ENCODE peak calls at places on chromosomes 4 and X, in eight cellular contexts. I is NCI-H2081; F is stimulated activated CD4-positive, alpha-beta T cell treated with anti-CD3 and anti-CD28 coated beads, Interleukin-15, amount 100 ng/mL, for 1 hour; R is K562; K is GM23248; V is gastrocnemius medialis; Z is GM12892; Y is CD4-positive, alpha-beta T cell. E is an unnamed sample.

GRCh38 chrX:41022579-41022978 is 62.7 kb upstream of the USP9X start:
- DNase-seq in Z (no peak), Y (no peak), F (no peak), V (no peak), R (no peak), K (peak; percentile 47), I (no peak), E (no peak)

GRCh38 chrX:120514236-120514635 is 45.1 kb upstream of the LAMP2 start:
- DNase-seq in R (no peak), I (no peak), F (no peak), K (peak; percentile 31), V (no peak), Y (no peak), Z (no peak), E (no peak)

GRCh38 chr4:78971326-78971725 is 32.1 kb upstream of the PAQR3 start:
- DNase-seq in V (peak; percentile 50), K (peak; percentile 1), F (no peak), Y (no peak), I (no peak), R (no peak), Z (no peak), E (no peak)

GRCh38 chrX:110145854-110146253 is 142.9 kb downstream of the TMEM164 start:
- DNase-seq in R (peak; percentile 25), Z (no peak), Y (no peak), V (no peak), I (peak; percentile 23), F (no peak), K (peak; percentile 60), E (no peak)

GRCh38 chr4:113042502-113042901 is 7.0 kb upstream of the ANK2 start:
- DNase-seq in Y (no peak), V (no peak), I (no peak), F (no peak), K (no peak), R (no peak), Z (no peak), E (no peak)

GRCh38 chrX:119870626-119871131 is 854 bp downstream of the RNF113A start:
- DNase-seq in R (no peak), Y (no peak), Z (no peak), I (peak; percentile 36), F (no peak), V (no peak), K (peak; percentile 56), E (no peak)

GRCh38 chr4:3202836-3203820 is 45.8 kb upstream of the MSANTD1 start:
- DNase-seq in R (no peak), Y (no peak), V (peak; percentile 16), I (no peak), F (peak; percentile 22), Z (no peak), K (no peak), E (no peak)

GRCh38 chr4:108396900-108397299 is 223.5 kb upstream of the RPL34 start:
- DNase-seq in V (no peak), R (no peak), I (no peak), Z (no peak), K (no peak), Y (no peak), F (no peak), E (no peak)

GRCh38 chrX:115460565-115460888 is 100.4 kb upstream of the PLS3 start:
- DNase-seq in I (no peak), V (no peak), K (peak; percentile 42), F (no peak), Z (no peak), Y (no peak), R (no peak), E (no peak)

GRCh38 chr4:38322709-38323108 is 341.3 kb upstream of the KLF3 start:
- DNase-seq in V (peak; percentile 39), Z (no peak), Y (no peak), F (no peak), K (peak; percentile 89), R (peak; percentile 41), I (no peak), E (peak; percentile 56)

GRCh38 chr4:94571720-94572119 is 120.0 kb downstream of the PDLIM5 start:
- DNase-seq in F (no peak), K (no peak), V (no peak), I (no peak), R (no peak), Y (no peak), Z (no peak), E (no peak)

GRCh38 chr4:14091966-14092365 is 464.4 kb upstream of the BOD1L1 start:
- DNase-seq in K (peak; percentile 17), I (no peak), Z (no peak), Y (no peak), R (no peak), V (no peak), F (no peak), E (no peak)

GRCh38 chrX:122272011-122272410 is 912.1 kb upstream of the GRIA3 start:
- DNase-seq in Z (no peak), Y (no peak), F (no peak), K (no peak), V (no peak), I (no peak), R (no peak), E (no peak)

GRCh38 chrX:27186671-27187070 is 276.5 kb downstream of the PPP4R3C start:
- DNase-seq in V (no peak), Z (no peak), Y (no peak), R (peak; percentile 14), F (no peak), I (peak; percentile 45), K (peak; percentile 45), E (no peak)

GRCh38 chr4:123826896-123827295 is 430.3 kb downstream of the SPRY1 start:
- DNase-seq in I (no peak), V (peak; percentile 60), Z (no peak), R (no peak), Y (no peak), F (no peak), K (peak; percentile 59), E (peak; percentile 35)

GRCh38 chr4:114481856-114482255 is 116.8 kb upstream of the UGT8 start:
- DNase-seq in V (no peak), Z (no peak), Y (no peak), K (no peak), F (no peak), I (no peak), R (no peak), E (no peak)

GRCh38 chrX:138875472-138875871 is 164.0 kb upstream of the FGF13 start:
- DNase-seq in K (peak; percentile 4), Z (no peak), Y (no peak), V (no peak), F (no peak), R (no peak), I (no peak), E (no peak)

GRCh38 chr4:185479507-185479971 is 8.0 kb upstream of the CCDC110 start:
- DNase-seq in K (no peak), Z (peak; percentile 39), V (no peak), Y (no peak), I (no peak), F (no peak), R (no peak), E (no peak)

GRCh38 chrX:153773741-153774575 is 6.9 kb upstream of the SRPK3 start:
- DNase-seq in Z (peak; percentile 25), Y (no peak), I (no peak), V (peak; percentile 6), F (no peak), R (no peak), K (no peak), E (peak; percentile 40)

GRCh38 chr4:48436318-48436717 is 46.8 kb upstream of the SLC10A4 start:
- DNase-seq in R (no peak), Z (no peak), Y (no peak), F (no peak), V (no peak), I (no peak), K (no peak), E (no peak)

GRCh38 chrX:49995795-49996455 is 73.5 kb downstream of the CLCN5 start:
- DNase-seq in Y (no peak), F (no peak), V (no peak), R (no peak), Z (no peak), I (no peak), K (no peak), E (no peak)

GRCh38 chr4:164396439-164396838 is 357.5 kb upstream of the SMIM31 start:
- DNase-seq in Y (no peak), K (no peak), R (no peak), Z (no peak), F (no peak), V (no peak), I (no peak), E (no peak)

GRCh38 chr4:105520819-105521790 is 31.3 kb upstream of the ARHGEF38 start:
- DNase-seq in Z (peak; percentile 26), I (peak; percentile 50), K (peak; percentile 51), Y (no peak), R (peak; percentile 17), V (no peak), F (no peak), E (no peak)

GRCh38 chr4:164536829-164537228 is 217.1 kb upstream of the SMIM31 start:
- DNase-seq in R (no peak), F (no peak), Z (no peak), Y (no peak), V (no peak), I (no peak), K (peak; percentile 84), E (peak; percentile 14)

GRCh38 chrX:49846545-49846944 is 17.4 kb downstream of the PAGE4 start:
- DNase-seq in F (no peak), I (no peak), K (no peak), R (no peak), Y (no peak), V (no peak), Z (no peak), E (no peak)

GRCh38 chrX:132614297-132614696 is 125.5 kb upstream of the MBNL3 start:
- DNase-seq in Z (no peak), Y (no peak), K (peak; percentile 16), R (no peak), F (no peak), V (no peak), I (no peak), E (no peak)

E was measured in psoas muscle.